ENCODE peak calls at places on chromosomes 13 and 19, in four cellular contexts. J is breast epithelium, S is fibroblast of villous mesenchyme, A is Caco-2. C is an unnamed sample.

GRCh38 chr19:45729774-45730388 is 815 bp downstream of the FBXO46 start:
- DNase-seq in S (no peak), J (no peak), A (peak; percentile 29), C (peak; percentile 46)

GRCh38 chr13:48983331-48983730 is 7.6 kb downstream of the FNDC3A start:
- DNase-seq in A (no peak), J (no peak), S (no peak), C (no peak)

GRCh38 chr13:109363431-109363830 is 423.0 kb downstream of the IRS2 start:
- DNase-seq in A (no peak), S (no peak), J (no peak), C (no peak)

GRCh38 chr19:31274266-31274963 is 74.8 kb downstream of the TSHZ3 start:
- DNase-seq in J (no peak), A (no peak), S (peak; percentile 38), C (no peak)

GRCh38 chr13:101149735-101150380 is 266.4 kb downstream of the NALCN start:
- DNase-seq in S (peak; percentile 47), J (no peak), A (no peak), C (no peak)

GRCh38 chr19:31626941-31627340 is 277.7 kb upstream of the TSHZ3 start:
- DNase-seq in J (no peak), A (no peak), S (no peak), C (no peak)

GRCh38 chr19:47280183-47280797 is 5.6 kb downstream of the INAFM1 start:
- DNase-seq in J (no peak), S (no peak), A (peak; percentile 75), C (peak; percentile 31)

GRCh38 chr13:102903659-102904407 is 58.0 kb downstream of the ERCC5 start:
- DNase-seq in J (no peak), A (no peak), S (peak; percentile 44), C (peak; percentile 9)

GRCh38 chr19:19349365-19349764 is 28.7 kb downstream of the MAU2 start:
- DNase-seq in A (no peak), J (no peak), S (no peak), C (no peak)

GRCh38 chr13:59673301-59673700 is 490.4 kb downstream of the DIAPH3 start:
- DNase-seq in J (no peak), A (no peak), S (no peak), C (no peak)

GRCh38 chr13:95185851-95186250 is 115.4 kb downstream of the ABCC4 start:
- DNase-seq in A (no peak), J (no peak), S (no peak), C (no peak)

GRCh38 chr19:40800339-40800996 is 1.5 kb downstream of the EGLN2 start:
- DNase-seq in A (no peak), J (no peak), S (no peak), C (no peak)

GRCh38 chr13:32211788-32212187 is 103.4 kb downstream of the ZAR1L start:
- DNase-seq in J (no peak), S (peak; percentile 99), A (no peak), C (no peak)

GRCh38 chr19:3118232-3119070 is 17.4 kb upstream of the GNA15 start:
- DNase-seq in J (no peak), S (no peak), A (no peak), C (no peak)

GRCh38 chr13:109917422-109917821 is 131.0 kb upstream of the IRS2 start:
- DNase-seq in A (no peak), S (no peak), J (no peak), C (no peak)

GRCh38 chr19:45376045-45376724 is 5.8 kb upstream of the ERCC2 start:
- DNase-seq in J (no peak), A (peak; percentile 84), S (peak; percentile 84), C (peak; percentile 85)

GRCh38 chr19:19540707-19541515 is 2.8 kb downstream of the CILP2 start:
- DNase-seq in A (peak; percentile 48), S (no peak), J (no peak), C (peak; percentile 91)

GRCh38 chr13:82294226-82294625 is 1588.0 kb downstream of the SLITRK1 start:
- DNase-seq in S (no peak), J (no peak), A (no peak), C (no peak)

GRCh38 chr13:69660155-69660554 is 447.5 kb upstream of the ATXN8OS start:
- DNase-seq in A (no peak), J (no peak), S (no peak), C (no peak)

GRCh38 chr13:29935309-29935981 is 85.0 kb upstream of the UBL3 start:
- DNase-seq in J (no peak), S (no peak), A (no peak), C (no peak)

GRCh38 chr13:45207319-45207718 is 6.5 kb upstream of the KCTD4 start:
- DNase-seq in S (no peak), A (no peak), J (no peak), C (no peak)

GRCh38 chr13:113337556-113337955 is 26.4 kb downstream of the GRTP1 start:
- DNase-seq in S (no peak), J (no peak), A (no peak), C (no peak)

GRCh38 chr13:95231393-95231792 is 69.9 kb downstream of the ABCC4 start:
- DNase-seq in S (no peak), J (no peak), A (no peak), C (no peak)

GRCh38 chr13:40993119-40993518 is 26.0 kb downstream of the ELF1 start:
- DNase-seq in A (no peak), J (no peak), S (no peak), C (no peak)

GRCh38 chr19:56712609-56713008 is 41.1 kb upstream of the ZNF835 start:
- DNase-seq in A (no peak), S (no peak), J (no peak), C (no peak)

GRCh38 chr19:42284641-42285341 is 15.7 kb downstream of the CIC start:
- DNase-seq in A (no peak), J (no peak), S (no peak), C (no peak)

DNA sequence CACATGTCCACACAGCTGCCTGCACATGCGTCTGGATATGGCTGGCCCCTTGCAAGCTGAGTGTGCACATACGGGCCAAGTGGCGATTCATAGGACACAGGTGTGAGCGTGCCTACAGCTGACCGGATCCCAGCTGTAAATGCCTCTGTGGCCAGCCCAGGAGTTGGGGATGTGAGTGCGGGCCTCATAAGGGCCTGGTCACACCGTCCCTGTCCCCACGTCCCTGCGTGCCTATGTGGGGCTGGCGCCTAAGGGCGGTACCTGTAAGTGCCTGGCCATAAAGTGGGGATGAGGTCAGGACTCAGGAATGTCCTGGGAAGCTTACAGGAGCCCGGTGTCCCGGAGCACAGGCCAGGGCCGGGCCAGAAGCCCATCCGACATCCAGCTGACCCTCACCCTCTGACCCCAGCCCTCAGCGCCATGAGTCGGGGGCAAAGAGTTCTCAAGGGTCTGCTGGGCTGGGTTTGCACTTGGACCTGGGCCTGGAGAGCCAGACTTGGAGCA is 1.3 kb upstream of the ARHGAP45 start:
- DNase-seq in J (no peak), S (no peak), A (peak; percentile 82), C (peak; percentile 77)
- H3K4me3 ChIP-seq in J (no peak overlapping the region), S (no peak overlapping the region), A (peak overlapping the region; percentile 61), C (peak overlapping the region; percentile 71)

GRCh38 chr19:50658438-50659317 is 9.4 kb downstream of the C19orf81 start:
- DNase-seq in J (no peak), A (no peak), S (peak; percentile 30), C (no peak)
- H3K4me3 ChIP-seq in J (peak overlapping the region; percentile 8), A (no peak overlapping the region), S (peak overlapping the region; percentile 45), C (no peak overlapping the region)

GRCh38 chr13:46385946-46386345 is 1.1 kb downstream of the RUBCNL start:
- DNase-seq in J (no peak), A (no peak), S (no peak), C (no peak)
- H3K4me3 ChIP-seq in J (peak overlapping the region; percentile 53), A (peak overlapping the region; percentile 53), S (no peak overlapping the region), C (no peak overlapping the region)

DNA sequence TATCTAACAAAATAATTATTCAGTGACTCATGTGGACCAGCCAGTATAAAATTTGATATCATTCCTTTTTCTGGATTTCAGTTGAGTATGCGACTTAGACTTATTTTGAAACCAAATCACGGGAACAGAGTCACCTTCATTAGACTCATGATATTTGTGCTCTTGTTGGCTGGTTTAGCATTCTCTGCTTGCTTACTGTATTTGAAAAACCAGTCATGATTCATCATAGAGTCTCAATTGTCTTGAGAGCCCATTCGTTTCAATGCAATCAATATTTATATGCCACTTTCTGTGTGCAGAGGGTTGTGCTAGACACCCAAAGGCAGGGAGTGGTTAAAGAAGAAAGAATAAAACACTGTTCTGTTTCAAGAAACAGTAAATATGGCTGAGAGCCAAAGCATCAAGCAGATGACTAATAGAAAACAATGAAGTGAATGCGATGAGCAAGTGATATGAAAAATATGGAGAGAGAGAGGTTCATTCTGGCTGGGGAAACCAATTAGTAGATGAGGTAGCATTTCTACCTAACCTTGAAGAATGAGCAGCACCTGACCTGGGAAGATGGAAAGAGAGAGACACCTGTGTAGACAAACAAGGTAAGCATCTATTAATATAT is 99.6 kb upstream of the MBNL2 start:
- DNase-seq in A (no peak), J (no peak), S (peak; percentile 68), C (peak; percentile 37)
- H3K4me3 ChIP-seq in A (no peak overlapping the region), J (no peak overlapping the region), S (no peak overlapping the region), C (peak overlapping the region; percentile 18)

GRCh38 chr13:79621902-79622301 is 140.9 kb downstream of the NDFIP2 start:
- DNase-seq in J (no peak), A (no peak), S (no peak), C (peak; percentile 89)

GRCh38 chr13:79625517-79625916 is 144.6 kb downstream of the NDFIP2 start:
- DNase-seq in A (no peak), S (no peak), J (no peak), C (no peak)

GRCh38 chr13:79626924-79627323 is 146.0 kb downstream of the NDFIP2 start:
- DNase-seq in J (no peak), S (no peak), A (no peak), C (no peak)

DNA sequence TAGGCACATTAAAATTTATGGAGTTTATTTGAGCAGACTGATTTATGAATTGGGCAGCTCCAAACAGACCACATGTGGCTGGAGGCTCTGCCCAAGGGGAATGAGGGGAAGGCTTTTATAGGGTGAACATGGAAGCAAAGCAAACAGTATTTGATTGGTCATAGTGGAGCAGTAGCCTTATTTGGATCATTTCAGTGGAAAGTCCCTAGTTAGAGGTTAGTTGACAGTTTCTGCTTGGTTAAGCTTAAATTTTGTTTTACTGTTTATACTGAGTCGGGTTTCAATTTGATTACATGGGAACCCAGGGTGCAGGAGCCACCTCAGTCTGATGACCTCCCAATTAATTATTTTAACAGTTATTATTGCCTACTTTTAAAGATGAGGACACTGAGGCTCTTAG is 140.5 kb downstream of the NDFIP2 start:
- DNase-seq in A (no peak), S (no peak), J (no peak), C (peak; percentile 0)
- H3K4me3 ChIP-seq in A (no peak overlapping the region), S (no peak overlapping the region), J (no peak overlapping the region), C (no peak overlapping the region)

DNA sequence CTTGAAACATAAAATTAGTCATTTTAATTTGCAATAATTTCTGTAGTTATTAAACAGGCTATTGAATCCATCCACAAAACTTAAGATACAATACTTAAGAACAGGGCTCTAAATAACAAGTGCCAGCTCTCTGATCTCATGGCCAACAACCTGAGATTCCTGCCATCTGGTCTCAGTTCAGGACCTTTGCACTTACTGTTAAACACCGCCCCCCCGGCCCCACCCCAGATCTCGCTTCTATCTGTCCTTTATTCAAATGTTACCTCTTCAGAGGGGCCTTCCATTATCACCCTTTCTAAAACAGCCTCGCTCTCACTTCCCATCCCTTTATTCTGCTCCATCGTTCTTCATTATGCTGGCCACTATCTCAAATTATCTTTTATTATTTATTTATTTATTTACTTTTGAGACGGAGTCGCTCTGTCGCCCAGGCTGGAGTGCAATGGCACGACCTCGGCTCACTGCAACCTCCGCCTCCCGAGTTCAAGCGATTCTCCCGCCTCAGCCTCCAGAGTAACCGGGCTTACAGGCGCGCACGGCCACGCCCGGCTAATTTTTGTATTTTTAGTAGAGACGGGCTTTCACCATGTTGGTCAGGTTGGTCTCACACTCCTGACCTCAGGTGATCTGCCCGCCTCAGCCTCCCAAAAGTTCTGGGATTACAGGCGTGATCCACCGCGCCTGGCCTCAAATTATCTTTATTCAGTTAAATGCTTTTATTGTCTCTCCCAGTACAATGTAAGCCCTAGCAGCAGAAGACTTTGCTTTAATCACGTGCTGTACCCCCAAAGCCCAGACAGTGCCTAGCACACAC is 838 bp upstream of the SNRNP70 start:
- DNase-seq in J (no peak), A (peak; percentile 42), S (no peak), C (no peak)
- H3K4me3 ChIP-seq in J (peak overlapping the region; percentile 88), A (peak overlapping the region; percentile 71), S (peak overlapping the region; percentile 51), C (peak overlapping the region; percentile 77)